ENCODE peak calls at places on chromosome 11, in four cellular contexts. One of them, this sample, is unnamed.

GRCh38 chr11:122505304-122506006 is 150.1 kb upstream of the UBASH3B start:
- DNase-seq in heart left ventricle: peak; percentile 79
- DNase-seq in uterus: peak; percentile 88
- DNase-seq in H7: peak; percentile 78
- DNase-seq in this sample: peak; percentile 80

GRCh38 chr11:11119917-11120316 is 233.1 kb downstream of the CSNK2A3 start:
- DNase-seq in heart left ventricle: no peak
- DNase-seq in uterus: no peak
- DNase-seq in H7: peak; percentile 26
- DNase-seq in this sample: no peak

GRCh38 chr11:129767827-129768226 is 47.8 kb upstream of the TMEM45B start:
- DNase-seq in heart left ventricle: no peak
- DNase-seq in uterus: no peak
- DNase-seq in H7: no peak
- DNase-seq in this sample: no peak

GRCh38 chr11:106101370-106101769 is 23.9 kb downstream of the AASDHPPT start:
- DNase-seq in heart left ventricle: no peak
- DNase-seq in uterus: no peak
- DNase-seq in H7: no peak
- DNase-seq in this sample: no peak

GRCh38 chr11:3044004-3044403 is 13.2 kb downstream of the CARS1 start:
- DNase-seq in heart left ventricle: no peak
- DNase-seq in uterus: no peak
- DNase-seq in H7: no peak
- DNase-seq in this sample: no peak

GRCh38 chr11:70742553-70743291 is 344.4 kb downstream of the CTTN start:
- DNase-seq in heart left ventricle: no peak
- DNase-seq in uterus: no peak
- DNase-seq in H7: peak; percentile 95
- DNase-seq in this sample: no peak

GRCh38 chr11:128116447-128117240 is 470.7 kb downstream of the ETS1 start:
- DNase-seq in heart left ventricle: no peak
- DNase-seq in uterus: no peak
- DNase-seq in H7: no peak
- DNase-seq in this sample: no peak

GRCh38 chr11:71286701-71287643 is 34.6 kb upstream of the SHANK2 start:
- DNase-seq in heart left ventricle: no peak
- DNase-seq in uterus: no peak
- DNase-seq in H7: no peak
- DNase-seq in this sample: peak; percentile 88

GRCh38 chr11:8291421-8292350 is 28.0 kb upstream of the LMO1 start:
- DNase-seq in heart left ventricle: no peak
- DNase-seq in uterus: no peak
- DNase-seq in H7: peak; percentile 22
- DNase-seq in this sample: no peak

GRCh38 chr11:87351671-87352070 is 313.9 kb downstream of the TMEM135 start:
- DNase-seq in heart left ventricle: no peak
- DNase-seq in uterus: no peak
- DNase-seq in H7: no peak
- DNase-seq in this sample: no peak

GRCh38 chr11:18100926-18101656 is 4.8 kb downstream of the SAAL1 start:
- DNase-seq in heart left ventricle: no peak
- DNase-seq in uterus: no peak
- DNase-seq in H7: no peak
- DNase-seq in this sample: no peak

GRCh38 chr11:45158891-45159605 is 12.6 kb downstream of the PRDM11 start:
- DNase-seq in heart left ventricle: peak; percentile 40
- DNase-seq in uterus: peak; percentile 42
- DNase-seq in H7: no peak
- DNase-seq in this sample: no peak
- H3K4me3 ChIP-seq in heart left ventricle: no peak overlapping the region
- H3K4me3 ChIP-seq in uterus: no peak overlapping the region
- H3K4me3 ChIP-seq in H7: no peak overlapping the region
- H3K4me3 ChIP-seq in this sample: no peak overlapping the region

DNA sequence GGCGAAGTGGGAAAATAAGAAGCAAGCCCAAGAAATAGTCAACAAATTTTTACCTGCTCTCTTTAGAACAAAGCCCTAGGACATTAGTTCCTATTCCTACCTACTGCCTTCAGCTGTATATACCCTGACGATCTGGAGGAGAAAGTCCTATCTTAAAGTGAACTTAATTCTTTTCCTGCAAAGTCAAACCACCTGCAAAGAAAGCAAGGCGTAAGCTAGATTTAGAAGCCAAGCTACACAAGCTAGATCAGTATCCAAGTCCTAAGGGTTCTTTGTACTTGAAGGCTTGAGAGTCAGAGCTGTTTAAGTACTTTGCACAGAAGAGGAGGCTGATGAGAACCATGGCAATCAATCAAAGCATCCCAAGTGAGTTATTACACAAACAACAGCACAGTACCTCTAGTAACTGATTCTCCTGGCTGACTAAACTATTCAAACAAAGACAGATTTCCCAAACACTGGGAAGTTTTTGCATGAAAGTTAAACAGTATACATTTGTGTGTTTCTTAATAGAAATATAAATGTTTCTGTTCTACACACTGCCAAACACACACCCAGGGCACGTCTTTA is 1.9 kb downstream of the CDON start:
- DNase-seq in heart left ventricle: no peak
- DNase-seq in uterus: no peak
- DNase-seq in H7: no peak
- DNase-seq in this sample: no peak
- H3K4me3 ChIP-seq in heart left ventricle: peak overlapping the region; percentile 94
- H3K4me3 ChIP-seq in uterus: peak overlapping the region; percentile 93
- H3K4me3 ChIP-seq in H7: no peak overlapping the region
- H3K4me3 ChIP-seq in this sample: no peak overlapping the region

GRCh38 chr11:47257518-47258316 is at the start of gene NR1H3:
- DNase-seq in heart left ventricle: peak; percentile 91
- DNase-seq in uterus: peak; percentile 87
- DNase-seq in H7: peak; percentile 97
- DNase-seq in this sample: peak; percentile 55
- H3K4me3 ChIP-seq in heart left ventricle: peak within 1 kb of the TSS; percentile 57
- H3K4me3 ChIP-seq in uterus: peak within 1 kb of the TSS; percentile 23
- H3K4me3 ChIP-seq in H7: peak within 1 kb of the TSS; percentile 30
- H3K4me3 ChIP-seq in this sample: peak within 1 kb of the TSS; percentile 35

GRCh38 chr11:33829430-33830141 is 55.3 kb upstream of the FBXO3 start:
- DNase-seq in heart left ventricle: peak; percentile 49
- DNase-seq in uterus: peak; percentile 53
- DNase-seq in H7: peak; percentile 74
- DNase-seq in this sample: peak; percentile 38
- H3K4me3 ChIP-seq in heart left ventricle: peak overlapping the region; percentile 53
- H3K4me3 ChIP-seq in uterus: peak overlapping the region; percentile 27
- H3K4me3 ChIP-seq in H7: peak overlapping the region; percentile 37
- H3K4me3 ChIP-seq in this sample: peak overlapping the region; percentile 9